ENCODE peak calls at places on chromosomes 5 and 9, in seven cellular contexts. Q, C, F, W, D, I and O are unnamed samples.

GRCh38 chr9:117461386-117461785 is 46.5 kb upstream of the ASTN2 start:
- DNase-seq in F (no peak), I (no peak), Q (no peak), D (no peak), C (no peak), W (no peak), O (no peak)

GRCh38 chr5:9269024-9269423 is 276.9 kb downstream of the SEMA5A start:
- DNase-seq in F (peak; percentile 75), C (no peak), Q (no peak), W (peak; percentile 28), D (no peak), I (no peak), O (peak; percentile 80)

GRCh38 chr9:6538666-6539071 is 106.9 kb downstream of the GLDC start:
- DNase-seq in I (no peak), F (peak; percentile 33), W (peak; percentile 67), C (no peak), D (no peak), Q (no peak), O (peak; percentile 21)

GRCh38 chr9:108994695-108995094 is 18.6 kb downstream of the CTNNAL1 start:
- DNase-seq in Q (no peak), F (no peak), I (peak; percentile 81), D (no peak), W (no peak), C (no peak), O (peak; percentile 40)

GRCh38 chr9:742914-743594 is 98.4 kb upstream of the DMRT1 start:
- DNase-seq in C (no peak), D (no peak), I (no peak), F (no peak), W (no peak), Q (no peak), O (no peak)

GRCh38 chr5:72066658-72067057 is 40.6 kb upstream of the MAP1B start:
- DNase-seq in W (peak; percentile 92), C (no peak), D (no peak), I (no peak), Q (no peak), F (peak; percentile 93), O (peak; percentile 90)

GRCh38 chr5:16617272-16617973 is 626 bp upstream of the RETREG1 start:
- DNase-seq in D (no peak), Q (no peak), F (no peak), W (no peak), C (peak; percentile 54), I (peak; percentile 61), O (no peak)

GRCh38 chr5:94693043-94693822 is 74.8 kb downstream of the SLF1 start:
- DNase-seq in D (peak; percentile 8), C (no peak), Q (peak; percentile 45), F (peak; percentile 90), I (no peak), W (peak; percentile 90), O (peak; percentile 94)

GRCh38 chr9:131661954-131662621 is 77.8 kb downstream of the RAPGEF1 start:
- DNase-seq in W (no peak), D (no peak), C (peak; percentile 72), F (no peak), I (no peak), Q (no peak), O (no peak)

GRCh38 chr9:14563902-14564578 is 129.2 kb downstream of the ZDHHC21 start:
- DNase-seq in Q (no peak), F (no peak), C (no peak), D (no peak), I (no peak), W (no peak), O (no peak)

GRCh38 chr9:130368631-130369103 is 76.1 kb upstream of the ASS1 start:
- DNase-seq in W (peak; percentile 18), C (no peak), Q (no peak), D (no peak), F (peak; percentile 68), I (no peak), O (peak; percentile 48)

GRCh38 chr5:1037671-1038416 is 29.2 kb downstream of the NKD2 start:
- DNase-seq in C (no peak), W (no peak), I (peak; percentile 17), D (no peak), F (no peak), Q (no peak), O (no peak)

GRCh38 chr5:51226420-51226735 is 156.9 kb upstream of the ISL1 start:
- DNase-seq in Q (no peak), I (no peak), W (no peak), F (no peak), C (no peak), D (no peak), O (no peak)

GRCh38 chr9:111957856-111958631 is 61.4 kb downstream of the UGCG start:
- DNase-seq in Q (no peak), I (no peak), C (no peak), D (peak; percentile 15), W (peak; percentile 97), F (peak; percentile 77), O (peak; percentile 94)

GRCh38 chr9:118954822-118955221 is 414.4 kb downstream of the BRINP1 start:
- DNase-seq in D (peak; percentile 47), W (no peak), I (no peak), Q (no peak), F (no peak), C (no peak), O (no peak)

GRCh38 chr5:10632110-10632903 is 68.4 kb downstream of the ANKRD33B start:
- DNase-seq in F (peak; percentile 80), W (no peak), C (no peak), Q (no peak), D (no peak), I (no peak), O (peak; percentile 85)

GRCh38 chr5:77645995-77646639 is 7.6 kb upstream of the OTP start:
- DNase-seq in Q (no peak), D (no peak), C (no peak), F (no peak), W (no peak), I (no peak), O (no peak)

GRCh38 chr5:65796269-65796668 is 74.3 kb downstream of the NLN start:
- DNase-seq in W (peak; percentile 59), C (no peak), D (no peak), F (no peak), Q (no peak), I (no peak), O (peak; percentile 35)

GRCh38 chr5:68180286-68181038 is 35.1 kb upstream of the PIK3R1 start:
- DNase-seq in W (no peak), Q (no peak), C (no peak), I (no peak), D (no peak), F (no peak), O (no peak)

GRCh38 chr9:561430-561829 is 280.1 kb upstream of the DMRT1 start:
- DNase-seq in F (no peak), C (no peak), I (no peak), W (peak; percentile 19), Q (no peak), D (no peak), O (peak; percentile 43)